ENCODE peak calls at places on chromosomes 6 and 20, in seven cellular contexts. R, U, V, P, L, Y and A are unnamed samples.

GRCh38 chr6:90338409-90338808 is 41.8 kb upstream of the BACH2 start:
- DNase-seq in V (no peak), P (no peak), R (no peak), Y (peak), U (no peak), L (peak), A (peak)

GRCh38 chr6:135870722-135871121 is 19.2 kb downstream of the PDE7B start:
- DNase-seq in P (no peak), V (no peak), R (no peak), L (peak), Y (peak), U (peak), A (peak)

GRCh38 chr20:56244259-56244658 is 4.3 kb upstream of the MC3R start:
- DNase-seq in R (no peak), P (no peak), L (no peak), V (no peak), U (no peak), Y (no peak), A (no peak)

GRCh38 chr20:58897493-58897892 is 45.0 kb downstream of the GNAS start:
- DNase-seq in P (no peak), Y (no peak), U (no peak), R (no peak), V (no peak), L (no peak), A (no peak)

GRCh38 chr6:82205793-82206425 is 41.6 kb downstream of the IBTK start:
- DNase-seq in U (peak), R (no peak), P (no peak), L (peak), V (no peak), Y (no peak), A (no peak)

GRCh38 chr6:22146581-22147468 is 150.0 kb downstream of the PRL start:
- DNase-seq in U (no peak), P (no peak), V (peak), Y (peak), L (no peak), R (no peak), A (no peak)

GRCh38 chr6:35057449-35058030 is 83.6 kb downstream of the TCP11 start:
- DNase-seq in P (no peak), V (no peak), R (no peak), Y (no peak), U (no peak), L (no peak), A (no peak)

GRCh38 chr6:158517581-158517980 is 42.3 kb upstream of the TMEM181 start:
- DNase-seq in V (no peak), L (no peak), U (peak), P (no peak), R (no peak), Y (no peak), A (no peak)

GRCh38 chr6:46734867-46735719 is at the start of gene PLA2G7:
- DNase-seq in R (no peak), L (peak), V (peak), P (no peak), U (peak), Y (no peak), A (peak)

GRCh38 chr20:62944184-62944583 is 6.2 kb downstream of the GID8 start:
- DNase-seq in P (no peak), L (no peak), U (no peak), R (no peak), Y (no peak), V (no peak), A (no peak)

GRCh38 chr20:17786221-17786718 is 86.5 kb downstream of the BANF2 start:
- DNase-seq in V (no peak), U (peak), L (peak), P (peak), Y (peak), R (no peak), A (no peak)

GRCh38 chr20:37816003-37816402 is 86.9 kb upstream of the VSTM2L start:
- DNase-seq in U (no peak), V (no peak), Y (no peak), L (no peak), P (no peak), R (no peak), A (no peak)

GRCh38 chr6:50185006-50185405 is 135.3 kb upstream of the DEFB112 start:
- DNase-seq in U (no peak), Y (no peak), V (no peak), R (no peak), L (no peak), P (no peak), A (peak)
- TF ChIP-seq CTCF in U (no peak), Y (no peak), V (no peak), R (no peak), L (no peak), P (no peak), A (no peak)

GRCh38 chr20:2751868-2752630 is 48.4 kb downstream of the CPXM1 start:
- DNase-seq in L (no peak), R (no peak), V (peak), U (no peak), P (no peak), Y (no peak), A (no peak)
- TF ChIP-seq CTCF in L (no peak), R (no peak), V (no peak), U (no peak), P (no peak), Y (no peak), A (no peak)

GRCh38 chr6:130694617-130695016 is 132.6 kb upstream of the SMLR1 start:
- DNase-seq in P (no peak), Y (no peak), V (no peak), L (peak), U (no peak), R (no peak), A (no peak)

GRCh38 chr6:130700397-130700796 is 126.8 kb upstream of the SMLR1 start:
- DNase-seq in L (no peak), R (no peak), P (no peak), V (no peak), Y (no peak), U (no peak), A (no peak)

GRCh38 chr6:130696806-130697205 is 130.4 kb upstream of the SMLR1 start:
- DNase-seq in L (no peak), P (no peak), V (no peak), Y (no peak), R (no peak), U (no peak), A (no peak)

GRCh38 chr6:130693944-130694343 is 133.3 kb upstream of the SMLR1 start:
- DNase-seq in Y (no peak), U (no peak), V (no peak), R (no peak), P (no peak), L (no peak), A (no peak)

GRCh38 chr6:130697661-130698535 is 129.3 kb upstream of the SMLR1 start:
- DNase-seq in R (peak), Y (peak), V (no peak), L (peak), P (peak), U (peak), A (peak)
- TF ChIP-seq CTCF in R (peak), Y (peak), V (peak), L (peak), P (peak), U (peak), A (peak)

DNA sequence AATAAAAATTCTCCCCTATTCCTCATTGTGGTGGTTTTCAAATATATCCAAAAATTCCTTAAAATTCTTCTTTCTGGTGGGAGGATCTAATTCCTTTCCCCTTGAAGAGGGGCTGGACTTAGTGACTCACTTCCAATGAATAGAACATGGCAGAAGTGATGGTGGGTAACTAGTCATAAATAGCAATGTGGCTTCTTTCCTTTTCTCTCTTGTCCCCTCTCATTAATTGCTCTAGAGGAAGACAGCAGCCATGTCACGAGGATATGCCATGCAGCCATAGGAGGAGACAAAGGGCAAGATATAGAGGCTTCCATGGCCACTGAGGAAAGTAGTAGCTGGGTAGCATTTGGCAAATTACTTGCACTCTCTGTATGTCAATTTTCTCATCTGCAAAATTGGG is 5.9 kb downstream of the VNN2 start:
- DNase-seq in L (no peak), U (no peak), P (no peak), Y (no peak), V (no peak), R (no peak), A (no peak)
- TF ChIP-seq CTCF in L (no peak), U (no peak), P (no peak), Y (no peak), V (no peak), R (no peak), A (no peak)

GRCh38 chr20:35954200-35954906 is at the start of gene SCAND1:
- DNase-seq in R (peak), L (peak), U (peak), V (peak), P (peak), Y (peak), A (peak)
- TF ChIP-seq CTCF in R (peak), L (peak), U (peak), V (peak), P (peak), Y (peak), A (peak)